ENCODE peak calls at places on chromosomes 7 and 10, in nine cellular contexts. J, R, E, Z, W, N, A, D and L are unnamed samples.

GRCh38 chr10:95324436-95325268 is 33.8 kb upstream of the PDLIM1 start:
- DNase-seq in J (peak; percentile 23), R (no peak), E (no peak), Z (no peak), W (no peak), N (no peak), A (no peak), D (no peak), L (no peak)

GRCh38 chr7:29360633-29361625 is 166.4 kb downstream of the CHN2 start:
- DNase-seq in J (no peak), R (no peak), E (no peak), Z (no peak), W (no peak), N (no peak), A (no peak), D (no peak), L (no peak)

GRCh38 chr10:132139526-132139925 is 47.2 kb upstream of the DPYSL4 start:
- DNase-seq in J (no peak), R (no peak), E (no peak), Z (no peak), W (no peak), N (peak; percentile 54), A (no peak), D (no peak), L (no peak)

GRCh38 chr10:63723320-63723719 is 202.1 kb downstream of the REEP3 start:
- DNase-seq in J (no peak), R (no peak), E (no peak), Z (no peak), W (no peak), N (no peak), A (no peak), D (no peak), L (no peak)

GRCh38 chr7:55877308-55877707 is 9.9 kb upstream of the ZNF713 start:
- DNase-seq in J (no peak), R (no peak), E (no peak), Z (no peak), W (no peak), N (no peak), A (no peak), D (no peak), L (no peak)

GRCh38 chr10:58241346-58241745 is 26.3 kb downstream of the IPMK start:
- DNase-seq in J (no peak), R (no peak), E (no peak), Z (no peak), W (no peak), N (no peak), A (no peak), D (no peak), L (no peak)

GRCh38 chr7:71900556-71900955 is 511.6 kb downstream of the CALN1 start:
- DNase-seq in J (no peak), R (no peak), E (no peak), Z (no peak), W (no peak), N (no peak), A (no peak), D (no peak), L (peak; percentile 72)

GRCh38 chr7:151378011-151378410 is 31.8 kb downstream of the WDR86 start:
- DNase-seq in J (no peak), R (no peak), E (no peak), Z (no peak), W (peak; percentile 31), N (no peak), A (no peak), D (no peak), L (no peak)

GRCh38 chr7:128715079-128715478 is 24.1 kb upstream of the CALU start:
- DNase-seq in J (no peak), R (no peak), E (no peak), Z (no peak), W (no peak), N (no peak), A (no peak), D (no peak), L (no peak)

GRCh38 chr10:49225218-49225876 is 37.2 kb upstream of the TMEM273 start:
- DNase-seq in J (peak; percentile 44), R (no peak), E (no peak), Z (no peak), W (no peak), N (no peak), A (peak; percentile 17), D (no peak), L (peak; percentile 90)

GRCh38 chr7:95684037-95684436 is 87.7 kb upstream of the PDK4 start:
- DNase-seq in J (peak; percentile 27), R (no peak), E (peak; percentile 21), Z (no peak), W (no peak), N (no peak), A (no peak), D (no peak), L (no peak)

GRCh38 chr7:22663319-22663718 is 63.7 kb upstream of the IL6 start:
- DNase-seq in J (no peak), R (no peak), E (no peak), Z (no peak), W (no peak), N (no peak), A (no peak), D (no peak), L (no peak)

GRCh38 chr7:94907420-94908203 is at the start of gene PPP1R9A:
- DNase-seq in J (no peak), R (peak; percentile 61), E (peak; percentile 63), Z (peak; percentile 58), W (no peak), N (peak; percentile 66), A (peak; percentile 87), D (peak; percentile 83), L (no peak)

GRCh38 chr10:62723375-62723774 is 81.1 kb upstream of the ADO start:
- DNase-seq in J (no peak), R (no peak), E (no peak), Z (no peak), W (no peak), N (no peak), A (no peak), D (no peak), L (no peak)

GRCh38 chr10:90857635-90858488 is at the start of gene HTR7:
- DNase-seq in J (peak; percentile 65), R (peak; percentile 57), E (peak; percentile 16), Z (peak; percentile 54), W (peak; percentile 73), N (peak; percentile 70), A (peak; percentile 95), D (peak; percentile 88), L (no peak)

GRCh38 chr10:21978191-21978862 is 25.2 kb downstream of the DNAJC1 start:
- DNase-seq in J (no peak), R (no peak), E (no peak), Z (no peak), W (no peak), N (no peak), A (no peak), D (no peak), L (no peak)

GRCh38 chr10:123808873-123809272 is 82.7 kb downstream of the CPXM2 start:
- DNase-seq in J (no peak), R (no peak), E (no peak), Z (no peak), W (no peak), N (no peak), A (no peak), D (no peak), L (peak; percentile 37)

GRCh38 chr7:154409703-154410311 is 357.6 kb downstream of the DPP6 start:
- DNase-seq in J (peak; percentile 45), R (no peak), E (peak; percentile 10), Z (no peak), W (no peak), N (no peak), A (no peak), D (peak; percentile 60), L (no peak)

GRCh38 chr10:119680050-119680449 is 28.9 kb downstream of the BAG3 start:
- DNase-seq in J (no peak), R (no peak), E (no peak), Z (no peak), W (no peak), N (no peak), A (no peak), D (no peak), L (no peak)

GRCh38 chr10:124612611-124613498 is 131.3 kb downstream of the FAM53B start:
- DNase-seq in J (peak; percentile 69), R (no peak), E (peak; percentile 49), Z (no peak), W (no peak), N (no peak), A (peak; percentile 79), D (peak; percentile 73), L (no peak)

GRCh38 chr10:73998623-73999622 is 1.0 kb downstream of the VCL start:
- DNase-seq in J (peak; percentile 69), R (peak; percentile 71), E (peak; percentile 27), Z (peak; percentile 60), W (peak; percentile 79), N (peak; percentile 90), A (peak; percentile 21), D (peak; percentile 68), L (peak; percentile 94)
- TF ChIP-seq EP300 in J (no peak), R (no peak), E (no peak), Z (no peak), W (no peak), N (no peak), A (no peak), D (no peak), L (no peak)

DNA sequence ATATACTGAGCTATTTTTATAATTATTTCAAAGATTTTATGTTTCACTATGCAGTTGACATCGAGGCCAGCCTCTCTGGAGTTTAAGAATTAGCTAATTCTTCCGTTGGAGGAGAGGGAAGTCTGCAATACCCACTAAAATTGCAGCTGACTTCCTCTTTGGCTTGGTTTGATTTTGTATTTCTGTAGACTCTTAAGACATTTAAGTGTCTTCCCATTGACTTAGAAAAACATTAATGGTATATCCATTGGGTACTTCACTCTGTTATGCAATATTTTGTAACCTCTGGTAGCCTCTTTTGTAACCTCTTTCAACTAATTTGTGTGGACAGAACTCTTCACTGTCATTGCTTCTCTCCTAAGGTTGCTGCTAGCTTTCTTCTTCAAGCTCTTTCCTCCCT is 1.5 kb upstream of the ANKRD22 start:
- DNase-seq in J (no peak), R (no peak), E (no peak), Z (no peak), W (no peak), N (no peak), A (no peak), D (no peak), L (no peak)
- TF ChIP-seq POLR2AphosphoS5 in J (no peak), R (no peak), E (no peak), Z (no peak), W (no peak), N (no peak), A (no peak), D (no peak), L (no peak)

GRCh38 chr10:67884313-67884841 is at the start of gene SIRT1:
- DNase-seq in J (peak; percentile 97), R (peak; percentile 98), E (peak; percentile 88), Z (peak; percentile 97), W (peak; percentile 98), N (peak; percentile 99), A (peak; percentile 99), D (peak; percentile 96), L (peak; percentile 99)
- TF ChIP-seq POLR2A in J (peak; percentile 87), R (peak; percentile 93), E (peak; percentile 95), Z (peak; percentile 31), W (peak; percentile 65), N (peak; percentile 69), A (peak; percentile 46), D (peak; percentile 99), L (peak; percentile 87)

DNA sequence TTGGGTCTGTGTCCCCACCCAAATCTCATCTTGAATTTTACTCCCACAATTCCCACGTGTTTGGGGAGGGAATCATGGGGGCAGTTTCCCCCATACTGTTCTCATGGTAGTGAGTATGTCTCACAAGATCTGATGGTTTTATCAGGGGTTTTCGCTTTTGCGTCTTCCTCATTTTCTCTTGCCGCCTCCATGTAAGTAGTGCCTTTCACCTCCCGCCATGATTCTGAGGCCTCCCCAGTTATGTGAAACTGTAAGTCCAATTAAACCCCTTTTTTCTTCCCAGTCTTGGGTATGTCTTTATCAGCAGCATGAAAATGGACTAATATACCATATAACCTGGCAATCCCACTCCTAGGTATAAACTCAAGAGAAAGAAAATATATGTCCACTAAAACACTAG is 25.9 kb upstream of the SP4 start:
- DNase-seq in J (no peak), R (no peak), E (no peak), Z (no peak), W (no peak), N (no peak), A (no peak), D (no peak), L (no peak)
- TF ChIP-seq EP300 in J (no peak), R (no peak), E (no peak), Z (no peak), W (no peak), N (no peak), A (no peak), D (no peak), L (no peak)